ENCODE peak calls at places on chromosomes 5 and 9, in six cellular contexts. D, K, O, Y, M and N are unnamed samples.

GRCh38 chr9:135969064-135969683 is 8.0 kb upstream of the UBAC1 start:
- DNase-seq in D (no peak), K (no peak), O (no peak), Y (no peak), M (no peak), N (no peak)

GRCh38 chr5:78339591-78340450 is 20.6 kb upstream of the SCAMP1 start:
- DNase-seq in D (no peak), K (no peak), O (no peak), Y (no peak), M (no peak), N (no peak)

GRCh38 chr9:135418161-135418560 is 61.4 kb upstream of the PPP1R26 start:
- DNase-seq in D (no peak), K (no peak), O (no peak), Y (no peak), M (no peak), N (no peak)

GRCh38 chr9:89740722-89741121 is 135.9 kb downstream of the GADD45G start:
- DNase-seq in D (no peak), K (no peak), O (peak), Y (no peak), M (no peak), N (no peak)

GRCh38 chr5:77305921-77306320 is 95.4 kb downstream of the PDE8B start:
- DNase-seq in D (no peak), K (no peak), O (no peak), Y (no peak), M (no peak), N (no peak)

GRCh38 chr5:67805666-67806348 is 409.7 kb upstream of the PIK3R1 start:
- DNase-seq in D (no peak), K (no peak), O (no peak), Y (no peak), M (peak), N (no peak)

GRCh38 chr9:113343732-113344231 is 3.7 kb upstream of the WDR31 start:
- DNase-seq in D (no peak), K (peak), O (no peak), Y (no peak), M (peak), N (no peak)

GRCh38 chr9:33393581-33393980 is 8.8 kb downstream of the AQP7 start:
- DNase-seq in D (no peak), K (no peak), O (no peak), Y (no peak), M (no peak), N (no peak)

GRCh38 chr9:36912620-36913019 is 121.4 kb downstream of the PAX5 start:
- DNase-seq in D (no peak), K (no peak), O (no peak), Y (no peak), M (no peak), N (no peak)

GRCh38 chr9:112288029-112288428 is 45.4 kb downstream of the PTBP3 start:
- DNase-seq in D (no peak), K (no peak), O (no peak), Y (no peak), M (no peak), N (no peak)

GRCh38 chr5:119445544-119445943 is 6.8 kb upstream of the HSD17B4 start:
- DNase-seq in D (no peak), K (no peak), O (no peak), Y (no peak), M (no peak), N (no peak)